ENCODE peak calls at places on chromosomes 2 and 18, in four cellular contexts. K is nucleus accumbens, R is lower leg skin, L is G401. M is an unnamed sample.

GRCh38 chr18:48842259-48843061 is 108.3 kb downstream of the SMAD7 start:
- DNase-seq in K (no peak), R (no peak), L (no peak), M (peak)

GRCh38 chr2:76464310-76464709 is 753.6 kb upstream of the GCFC2 start:
- DNase-seq in K (no peak), R (no peak), L (no peak), M (no peak)

GRCh38 chr2:165455940-165456479 is 13.5 kb upstream of the CSRNP3 start:
- DNase-seq in K (no peak), R (no peak), L (no peak), M (no peak)

GRCh38 chr18:6145645-6146308 is 250.5 kb upstream of the TMEM200C start:
- DNase-seq in K (no peak), R (no peak), L (no peak), M (no peak)

GRCh38 chr2:85756195-85756594 is 2.4 kb downstream of the ATOH8 start:
- DNase-seq in K (no peak), R (no peak), L (no peak), M (no peak)

GRCh38 chr2:33220533-33220932 is 255.9 kb upstream of the RASGRP3 start:
- DNase-seq in K (no peak), R (no peak), L (no peak), M (no peak)

GRCh38 chr18:49175071-49175470 is 224.3 kb upstream of the SMAD7 start:
- DNase-seq in K (no peak), R (no peak), L (no peak), M (no peak)

GRCh38 chr2:138922973-138923563 is 142.9 kb upstream of the NXPH2 start:
- DNase-seq in K (no peak), R (no peak), L (peak), M (no peak)

GRCh38 chr18:68817584-68817983 is 19.7 kb downstream of the CCDC102B start:
- DNase-seq in K (no peak), R (no peak), L (no peak), M (no peak)

GRCh38 chr2:143128681-143129580 is at the start of gene ARHGAP15:
- DNase-seq in K (no peak), R (no peak), L (no peak), M (no peak)

GRCh38 chr18:23226386-23226785 is 91.1 kb downstream of the CABLES1 start:
- DNase-seq in K (no peak), R (no peak), L (no peak), M (no peak)

GRCh38 chr2:127288274-127288673 is 5.7 kb downstream of the ERCC3 start:
- DNase-seq in K (no peak), R (no peak), L (no peak), M (no peak)

GRCh38 chr2:212906620-212907019 is 244.8 kb downstream of the IKZF2 start:
- DNase-seq in K (no peak), R (no peak), L (no peak), M (no peak)

GRCh38 chr2:160694221-160694620 is 200.6 kb upstream of the RBMS1 start:
- DNase-seq in K (no peak), R (no peak), L (no peak), M (no peak)

GRCh38 chr18:73563345-73563744 is 584.3 kb downstream of the FBXO15 start:
- DNase-seq in K (no peak), R (no peak), L (no peak), M (no peak)

M was measured in suprapubic skin.